ENCODE peak calls at places on chromosomes 6 and 20, in eight cellular contexts. T is Calu3; W is heart right ventricle; F is B cell; Z is A172; B is A549; M is stimulated activated CD4-positive, alpha-beta T cell treated with anti-CD3 and anti-CD28 coated beads, Interleukin-4, amount 100 ng/mL, for 1 hour; K is cardiac muscle cell. V is an unnamed sample.

GRCh38 chr6:110415297-110415916 is at the start of gene DDO:
- DNase-seq in T (peak; percentile 19), W (peak; percentile 82), F (no peak), Z (peak; percentile 82), B (no peak), M (no peak), K (peak; percentile 42), V (peak; percentile 84)

GRCh38 chr20:63230800-63231268 is 4.9 kb upstream of the BIRC7 start:
- DNase-seq in T (no peak), W (peak; percentile 58), F (no peak), Z (no peak), B (peak; percentile 56), M (no peak), K (peak; percentile 79), V (peak; percentile 60)

GRCh38 chr6:35477028-35477427 is 8.8 kb downstream of the RPL10A start:
- DNase-seq in T (no peak), W (no peak), F (no peak), Z (no peak), B (no peak), M (no peak), K (no peak), V (no peak)

GRCh38 chr6:37168809-37169457 is 1.0 kb upstream of the PIM1 start:
- DNase-seq in T (peak; percentile 43), W (no peak), F (peak; percentile 28), Z (peak; percentile 58), B (no peak), M (peak; percentile 38), K (no peak), V (no peak)

GRCh38 chr6:152380351-152380767 is 256.8 kb downstream of the SYNE1 start:
- DNase-seq in T (no peak), W (no peak), F (no peak), Z (peak; percentile 71), B (peak; percentile 38), M (no peak), K (peak; percentile 88), V (no peak)

GRCh38 chr6:150900049-150900448 is 34.5 kb downstream of the MTHFD1L start:
- DNase-seq in T (no peak), W (no peak), F (no peak), Z (peak; percentile 80), B (no peak), M (no peak), K (no peak), V (no peak)

GRCh38 chr20:44411020-44411756 is 55.7 kb downstream of the HNF4A start:
- DNase-seq in T (no peak), W (no peak), F (no peak), Z (no peak), B (no peak), M (no peak), K (no peak), V (no peak)

GRCh38 chr6:8392569-8392968 is 42.8 kb downstream of the SLC35B3 start:
- DNase-seq in T (no peak), W (no peak), F (no peak), Z (no peak), B (peak; percentile 30), M (no peak), K (no peak), V (no peak)

GRCh38 chr20:4602297-4602631 is 119.4 kb upstream of the PRND start:
- DNase-seq in T (no peak), W (no peak), F (no peak), Z (peak; percentile 55), B (no peak), M (no peak), K (no peak), V (no peak)

GRCh38 chr20:50916257-50916656 is 15.0 kb downstream of the ADNP start:
- DNase-seq in T (no peak), W (no peak), F (no peak), Z (peak; percentile 59), B (peak; percentile 26), M (no peak), K (peak; percentile 57), V (peak; percentile 60)

GRCh38 chr20:37179671-37180524 is 550 bp upstream of the MROH8 start:
- DNase-seq in T (no peak), W (no peak), F (no peak), Z (peak; percentile 48), B (peak; percentile 28), M (no peak), K (peak; percentile 25), V (no peak)

GRCh38 chr6:16721977-16722376 is 39.3 kb downstream of the ATXN1 start:
- DNase-seq in T (no peak), W (no peak), F (no peak), Z (no peak), B (no peak), M (no peak), K (peak; percentile 71), V (no peak)

GRCh38 chr6:165864925-165865324 is 201.9 kb upstream of the PDE10A start:
- DNase-seq in T (no peak), W (no peak), F (no peak), Z (no peak), B (no peak), M (no peak), K (no peak), V (no peak)

GRCh38 chr20:10618611-10619245 is 55.1 kb downstream of the JAG1 start:
- DNase-seq in T (no peak), W (no peak), F (no peak), Z (peak; percentile 47), B (no peak), M (no peak), K (no peak), V (no peak)

GRCh38 chr20:61934716-61935530 is 130.8 kb downstream of the TAF4 start:
- DNase-seq in T (no peak), W (no peak), F (no peak), Z (no peak), B (no peak), M (no peak), K (no peak), V (no peak)

V was measured in T47D.